ENCODE peak calls at places on chromosomes 1 and 21, in ten cellular contexts. One of them, this sample, is unnamed.

GRCh38 chr21:14755086-14755485 is 209.0 kb upstream of the SAMSN1 start:
- DNase-seq in A549: no peak
- DNase-seq in endothelial cell of umbilical vein: no peak
- DNase-seq in breast epithelium: no peak
- DNase-seq in esophagus muscularis mucosa: no peak
- DNase-seq in HCT116: no peak
- DNase-seq in uterus: no peak
- DNase-seq in heart left ventricle: no peak
- DNase-seq in lower leg skin: no peak
- DNase-seq in adrenal gland: no peak
- DNase-seq in this sample: no peak

GRCh38 chr1:225631041-225631663 is 21.8 kb downstream of the ENAH start:
- DNase-seq in lower leg skin: no peak
- DNase-seq in HCT116: no peak
- DNase-seq in uterus: no peak
- DNase-seq in heart left ventricle: no peak
- DNase-seq in adrenal gland: no peak
- DNase-seq in A549: no peak
- DNase-seq in endothelial cell of umbilical vein: no peak
- DNase-seq in breast epithelium: no peak
- DNase-seq in esophagus muscularis mucosa: no peak
- DNase-seq in this sample: no peak

GRCh38 chr1:174469052-174469451 is 21.3 kb downstream of the GPR52 start:
- DNase-seq in heart left ventricle: no peak
- DNase-seq in A549: no peak
- DNase-seq in breast epithelium: no peak
- DNase-seq in adrenal gland: no peak
- DNase-seq in endothelial cell of umbilical vein: no peak
- DNase-seq in esophagus muscularis mucosa: no peak
- DNase-seq in uterus: no peak
- DNase-seq in lower leg skin: no peak
- DNase-seq in HCT116: no peak
- DNase-seq in this sample: no peak

GRCh38 chr1:81799939-81800740 is 594 bp upstream of the ADGRL2 start:
- DNase-seq in lower leg skin: peak
- DNase-seq in adrenal gland: peak
- DNase-seq in esophagus muscularis mucosa: no peak
- DNase-seq in endothelial cell of umbilical vein: peak
- DNase-seq in heart left ventricle: peak
- DNase-seq in HCT116: no peak
- DNase-seq in uterus: peak
- DNase-seq in breast epithelium: peak
- DNase-seq in A549: peak
- DNase-seq in this sample: peak

GRCh38 chr1:53553734-53554509 is 94.7 kb downstream of the DMRTB1 start:
- DNase-seq in uterus: peak
- DNase-seq in HCT116: no peak
- DNase-seq in A549: no peak
- DNase-seq in lower leg skin: no peak
- DNase-seq in esophagus muscularis mucosa: no peak
- DNase-seq in breast epithelium: no peak
- DNase-seq in heart left ventricle: peak
- DNase-seq in adrenal gland: no peak
- DNase-seq in endothelial cell of umbilical vein: no peak
- DNase-seq in this sample: peak

GRCh38 chr1:96309783-96310182 is 411.8 kb upstream of the PTBP2 start:
- DNase-seq in HCT116: no peak
- DNase-seq in endothelial cell of umbilical vein: no peak
- DNase-seq in breast epithelium: no peak
- DNase-seq in A549: peak
- DNase-seq in esophagus muscularis mucosa: no peak
- DNase-seq in heart left ventricle: no peak
- DNase-seq in uterus: no peak
- DNase-seq in adrenal gland: no peak
- DNase-seq in lower leg skin: peak
- DNase-seq in this sample: peak

GRCh38 chr1:245332513-245332912 is 177.7 kb downstream of the KIF26B start:
- DNase-seq in adrenal gland: no peak
- DNase-seq in lower leg skin: no peak
- DNase-seq in heart left ventricle: no peak
- DNase-seq in esophagus muscularis mucosa: no peak
- DNase-seq in breast epithelium: no peak
- DNase-seq in HCT116: no peak
- DNase-seq in endothelial cell of umbilical vein: no peak
- DNase-seq in uterus: no peak
- DNase-seq in A549: no peak
- DNase-seq in this sample: no peak

GRCh38 chr1:70220517-70221240 is 501 bp upstream of the SRSF11 start:
- DNase-seq in heart left ventricle: no peak
- DNase-seq in uterus: no peak
- DNase-seq in esophagus muscularis mucosa: no peak
- DNase-seq in lower leg skin: no peak
- DNase-seq in adrenal gland: no peak
- DNase-seq in endothelial cell of umbilical vein: no peak
- DNase-seq in HCT116: no peak
- DNase-seq in A549: no peak
- DNase-seq in breast epithelium: no peak
- DNase-seq in this sample: no peak

GRCh38 chr1:84674021-84674420 is 16.2 kb downstream of the SSX2IP start:
- DNase-seq in HCT116: no peak
- DNase-seq in esophagus muscularis mucosa: no peak
- DNase-seq in adrenal gland: no peak
- DNase-seq in A549: no peak
- DNase-seq in uterus: no peak
- DNase-seq in lower leg skin: no peak
- DNase-seq in breast epithelium: no peak
- DNase-seq in heart left ventricle: no peak
- DNase-seq in endothelial cell of umbilical vein: no peak
- DNase-seq in this sample: no peak

GRCh38 chr1:201917362-201918033 is 28.8 kb downstream of the SHISA4 start:
- DNase-seq in endothelial cell of umbilical vein: peak
- DNase-seq in HCT116: no peak
- DNase-seq in A549: peak
- DNase-seq in adrenal gland: no peak
- DNase-seq in esophagus muscularis mucosa: no peak
- DNase-seq in heart left ventricle: no peak
- DNase-seq in lower leg skin: no peak
- DNase-seq in breast epithelium: no peak
- DNase-seq in uterus: peak
- DNase-seq in this sample: no peak

GRCh38 chr21:16169102-16169511 is 439.3 kb downstream of the USP25 start:
- DNase-seq in uterus: no peak
- DNase-seq in HCT116: no peak
- DNase-seq in lower leg skin: no peak
- DNase-seq in esophagus muscularis mucosa: no peak
- DNase-seq in adrenal gland: no peak
- DNase-seq in breast epithelium: no peak
- DNase-seq in A549: no peak
- DNase-seq in heart left ventricle: no peak
- DNase-seq in endothelial cell of umbilical vein: no peak
- DNase-seq in this sample: no peak

GRCh38 chr1:28365864-28366263 is 3.7 kb upstream of the PHACTR4 start:
- DNase-seq in HCT116: no peak
- DNase-seq in lower leg skin: no peak
- DNase-seq in uterus: no peak
- DNase-seq in heart left ventricle: no peak
- DNase-seq in breast epithelium: no peak
- DNase-seq in endothelial cell of umbilical vein: no peak
- DNase-seq in adrenal gland: no peak
- DNase-seq in esophagus muscularis mucosa: no peak
- DNase-seq in A549: no peak
- DNase-seq in this sample: no peak

GRCh38 chr1:27365372-27366112 is 1.2 kb downstream of the MAP3K6 start:
- DNase-seq in lower leg skin: peak
- DNase-seq in esophagus muscularis mucosa: peak
- DNase-seq in uterus: peak
- DNase-seq in endothelial cell of umbilical vein: peak
- DNase-seq in A549: peak
- DNase-seq in heart left ventricle: peak
- DNase-seq in adrenal gland: peak
- DNase-seq in breast epithelium: peak
- DNase-seq in HCT116: peak
- DNase-seq in this sample: peak

GRCh38 chr1:40450491-40451237 is 388 bp downstream of the ZFP69B start:
- DNase-seq in lower leg skin: no peak
- DNase-seq in adrenal gland: peak
- DNase-seq in uterus: no peak
- DNase-seq in heart left ventricle: peak
- DNase-seq in endothelial cell of umbilical vein: peak
- DNase-seq in HCT116: no peak
- DNase-seq in breast epithelium: no peak
- DNase-seq in esophagus muscularis mucosa: no peak
- DNase-seq in A549: peak
- DNase-seq in this sample: peak

DNA sequence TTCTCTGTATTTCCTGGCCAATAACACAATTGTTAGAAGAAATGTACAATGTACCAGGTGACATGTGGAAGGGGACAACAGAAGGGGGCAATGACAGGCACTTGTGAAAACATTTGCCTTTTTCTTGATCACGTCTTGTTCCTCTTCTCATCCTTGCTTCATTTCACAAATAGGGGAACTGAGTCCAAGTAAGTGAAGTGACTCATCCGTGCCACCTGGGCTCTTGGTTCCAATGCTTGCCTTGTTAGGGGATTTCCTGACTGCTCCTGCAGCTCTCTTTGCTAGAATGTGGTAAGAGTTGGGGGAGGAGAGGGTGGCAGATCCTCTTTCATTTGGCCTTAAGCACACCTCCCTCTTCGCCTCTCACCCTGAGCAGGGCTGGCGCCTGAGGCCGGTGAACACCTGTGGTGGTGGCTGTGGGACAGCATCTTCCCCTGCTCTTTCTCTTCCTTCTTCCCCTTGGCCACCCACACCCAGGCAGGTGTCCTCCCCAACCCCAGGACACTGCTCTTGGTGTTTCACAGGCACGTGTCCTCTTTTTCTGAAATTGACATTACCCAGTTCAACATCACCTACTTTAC is 2.2 kb upstream of the RHEX start:
- DNase-seq in uterus: no peak
- DNase-seq in HCT116: no peak
- DNase-seq in breast epithelium: no peak
- DNase-seq in adrenal gland: no peak
- DNase-seq in heart left ventricle: no peak
- DNase-seq in endothelial cell of umbilical vein: no peak
- DNase-seq in A549: no peak
- DNase-seq in esophagus muscularis mucosa: no peak
- DNase-seq in lower leg skin: peak
- DNase-seq in this sample: no peak
- TF ChIP-seq POLR2A in uterus: no peak
- TF ChIP-seq POLR2A in HCT116: no peak
- TF ChIP-seq POLR2A in breast epithelium: no peak
- TF ChIP-seq POLR2A in adrenal gland: no peak
- TF ChIP-seq POLR2A in heart left ventricle: no peak
- TF ChIP-seq POLR2A in endothelial cell of umbilical vein: no peak
- TF ChIP-seq POLR2A in A549: no peak
- TF ChIP-seq POLR2A in esophagus muscularis mucosa: no peak
- TF ChIP-seq POLR2A in lower leg skin: no peak
- TF ChIP-seq POLR2A in this sample: no peak

DNA sequence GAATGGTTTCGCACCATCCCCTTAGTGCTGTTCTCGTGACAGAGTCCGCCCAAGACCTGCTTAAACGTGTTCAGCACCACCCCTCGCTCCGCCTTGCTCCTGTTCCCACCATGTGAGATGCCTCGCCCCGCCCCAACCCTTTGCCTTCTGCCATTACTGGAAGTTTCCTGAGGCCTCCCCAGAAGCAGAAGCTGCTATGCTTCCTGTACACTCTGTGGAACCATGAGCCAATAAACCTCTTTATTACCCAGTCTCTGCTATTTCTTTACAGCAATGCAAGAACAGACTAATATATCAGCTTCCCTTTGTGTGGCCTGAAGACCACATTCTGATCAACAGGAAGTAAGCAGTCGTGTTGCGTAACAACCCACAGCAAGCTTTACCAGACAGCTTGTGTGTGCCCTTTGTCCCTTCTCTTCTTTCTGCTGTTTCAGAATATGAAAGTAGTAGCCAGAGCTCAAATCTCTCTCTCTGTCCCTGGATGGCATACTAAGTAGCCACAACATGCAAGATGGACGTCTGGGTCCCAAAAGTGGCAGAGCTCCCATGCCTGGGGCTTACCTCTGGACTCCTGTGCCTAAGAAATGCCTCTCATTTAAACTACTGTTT is 14.1 kb downstream of the HENMT1 start:
- DNase-seq in adrenal gland: peak
- DNase-seq in HCT116: no peak
- DNase-seq in endothelial cell of umbilical vein: peak
- DNase-seq in A549: peak
- DNase-seq in breast epithelium: peak
- DNase-seq in lower leg skin: peak
- DNase-seq in heart left ventricle: peak
- DNase-seq in esophagus muscularis mucosa: no peak
- DNase-seq in uterus: peak
- DNase-seq in this sample: peak
- TF ChIP-seq POLR2A in adrenal gland: no peak
- TF ChIP-seq POLR2A in HCT116: no peak
- TF ChIP-seq POLR2A in endothelial cell of umbilical vein: no peak
- TF ChIP-seq POLR2A in A549: no peak
- TF ChIP-seq POLR2A in breast epithelium: no peak
- TF ChIP-seq POLR2A in lower leg skin: no peak
- TF ChIP-seq POLR2A in heart left ventricle: no peak
- TF ChIP-seq POLR2A in esophagus muscularis mucosa: no peak
- TF ChIP-seq POLR2A in uterus: no peak
- TF ChIP-seq POLR2A in this sample: peak

DNA sequence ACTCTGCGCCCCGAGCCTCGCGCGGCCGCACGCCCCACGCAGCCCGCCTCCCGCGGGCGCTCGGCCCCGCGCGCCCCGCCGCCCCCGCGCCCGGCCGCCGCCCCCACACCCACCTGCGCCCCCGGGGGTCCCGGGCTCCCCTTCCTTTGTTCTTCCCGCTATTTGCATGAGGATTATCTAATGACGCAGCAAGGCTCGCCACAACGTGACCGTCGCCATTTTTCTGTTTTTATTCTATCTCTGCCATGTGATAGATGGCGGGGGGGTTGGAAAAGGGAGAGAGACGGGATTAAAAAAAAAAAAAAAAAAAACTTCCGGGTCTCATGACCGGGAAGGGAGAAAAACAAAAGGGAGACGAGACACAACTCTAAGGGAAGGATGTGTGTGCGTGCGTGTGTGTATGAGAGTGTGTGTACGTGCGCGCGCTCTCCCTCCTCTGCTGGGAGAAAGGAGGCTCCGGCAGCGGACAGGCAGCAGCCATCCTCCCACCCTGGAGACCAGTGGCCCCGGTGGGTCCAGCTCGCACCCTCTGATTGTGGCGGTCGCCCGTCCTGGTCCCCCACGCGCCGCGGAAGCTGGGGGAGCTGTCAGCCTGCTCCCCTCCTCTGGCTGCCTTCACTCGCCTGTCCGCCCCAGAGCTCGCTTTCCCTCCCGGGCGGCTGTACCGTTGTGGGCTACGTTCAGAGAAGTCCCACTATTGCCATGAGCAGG is 80.4 kb upstream of the AK4 start:
- DNase-seq in HCT116: peak
- DNase-seq in A549: peak
- DNase-seq in esophagus muscularis mucosa: peak
- DNase-seq in breast epithelium: peak
- DNase-seq in endothelial cell of umbilical vein: peak
- DNase-seq in lower leg skin: peak
- DNase-seq in heart left ventricle: peak
- DNase-seq in adrenal gland: peak
- DNase-seq in uterus: peak
- DNase-seq in this sample: peak
- TF ChIP-seq POLR2A in HCT116: no peak
- TF ChIP-seq POLR2A in A549: no peak
- TF ChIP-seq POLR2A in esophagus muscularis mucosa: peak
- TF ChIP-seq POLR2A in breast epithelium: peak
- TF ChIP-seq POLR2A in endothelial cell of umbilical vein: no peak
- TF ChIP-seq POLR2A in lower leg skin: no peak
- TF ChIP-seq POLR2A in heart left ventricle: no peak
- TF ChIP-seq POLR2A in adrenal gland: peak
- TF ChIP-seq POLR2A in uterus: peak
- TF ChIP-seq POLR2A in this sample: peak

GRCh38 chr1:161201828-161202712 is at the start of gene NDUFS2:
- DNase-seq in endothelial cell of umbilical vein: peak
- DNase-seq in heart left ventricle: peak
- DNase-seq in HCT116: peak
- DNase-seq in adrenal gland: peak
- DNase-seq in esophagus muscularis mucosa: peak
- DNase-seq in lower leg skin: peak
- DNase-seq in breast epithelium: peak
- DNase-seq in A549: peak
- DNase-seq in uterus: peak
- DNase-seq in this sample: peak
- TF ChIP-seq POLR2A in endothelial cell of umbilical vein: peak
- TF ChIP-seq POLR2A in heart left ventricle: peak
- TF ChIP-seq POLR2A in HCT116: peak
- TF ChIP-seq POLR2A in adrenal gland: peak
- TF ChIP-seq POLR2A in esophagus muscularis mucosa: peak
- TF ChIP-seq POLR2A in lower leg skin: no peak
- TF ChIP-seq POLR2A in breast epithelium: peak
- TF ChIP-seq POLR2A in A549: peak
- TF ChIP-seq POLR2A in uterus: peak
- TF ChIP-seq POLR2A in this sample: peak

This sample was measured in right lobe of liver.